ENCODE peak calls at places on chromosome 14, in ten cellular contexts. One of them, this sample, is unnamed.

GRCh38 chr14:105860615-105861580 is 334.5 kb downstream of the TMEM121 start:
- DNase-seq in lower leg skin: no peak
- DNase-seq in stimulated activated CD4-positive, alpha-beta T cell treated with anti-CD3 and anti-CD28 coated beads, Interleukin-2, amount 100 ng/mL, for 48 hours: no peak
- DNase-seq in T follicular helper cell: no peak
- DNase-seq in stimulated activated CD8-positive, alpha-beta memory T cell treated with anti-CD3 and anti-CD28 coated beads, Interleukin-4, amount 100 ng/mL, for 4 hours: no peak
- DNase-seq in T-cell: no peak
- DNase-seq in AG10803: no peak
- DNase-seq in left lung: peak
- DNase-seq in RKO: no peak
- DNase-seq in tibial nerve: peak
- DNase-seq in this sample: peak

GRCh38 chr14:20624495-20625070 is 16.9 kb downstream of the OR6S1 start:
- DNase-seq in lower leg skin: peak
- DNase-seq in stimulated activated CD4-positive, alpha-beta T cell treated with anti-CD3 and anti-CD28 coated beads, Interleukin-2, amount 100 ng/mL, for 48 hours: peak
- DNase-seq in T follicular helper cell: peak
- DNase-seq in stimulated activated CD8-positive, alpha-beta memory T cell treated with anti-CD3 and anti-CD28 coated beads, Interleukin-4, amount 100 ng/mL, for 4 hours: no peak
- DNase-seq in T-cell: peak
- DNase-seq in AG10803: peak
- DNase-seq in left lung: peak
- DNase-seq in RKO: peak
- DNase-seq in tibial nerve: no peak
- DNase-seq in this sample: no peak

GRCh38 chr14:74134484-74134883 is 49.7 kb downstream of the LIN52 start:
- DNase-seq in lower leg skin: no peak
- DNase-seq in stimulated activated CD4-positive, alpha-beta T cell treated with anti-CD3 and anti-CD28 coated beads, Interleukin-2, amount 100 ng/mL, for 48 hours: no peak
- DNase-seq in T follicular helper cell: no peak
- DNase-seq in stimulated activated CD8-positive, alpha-beta memory T cell treated with anti-CD3 and anti-CD28 coated beads, Interleukin-4, amount 100 ng/mL, for 4 hours: no peak
- DNase-seq in T-cell: no peak
- DNase-seq in AG10803: no peak
- DNase-seq in left lung: no peak
- DNase-seq in RKO: no peak
- DNase-seq in tibial nerve: no peak
- DNase-seq in this sample: no peak

GRCh38 chr14:105093426-105094192 is 28.4 kb upstream of the GPR132 start:
- DNase-seq in lower leg skin: no peak
- DNase-seq in stimulated activated CD4-positive, alpha-beta T cell treated with anti-CD3 and anti-CD28 coated beads, Interleukin-2, amount 100 ng/mL, for 48 hours: peak
- DNase-seq in T follicular helper cell: peak
- DNase-seq in stimulated activated CD8-positive, alpha-beta memory T cell treated with anti-CD3 and anti-CD28 coated beads, Interleukin-4, amount 100 ng/mL, for 4 hours: peak
- DNase-seq in T-cell: no peak
- DNase-seq in AG10803: peak
- DNase-seq in left lung: peak
- DNase-seq in RKO: peak
- DNase-seq in tibial nerve: no peak
- DNase-seq in this sample: no peak

GRCh38 chr14:94161087-94161486 is 13.0 kb upstream of the PPP4R4 start:
- DNase-seq in lower leg skin: no peak
- DNase-seq in stimulated activated CD4-positive, alpha-beta T cell treated with anti-CD3 and anti-CD28 coated beads, Interleukin-2, amount 100 ng/mL, for 48 hours: no peak
- DNase-seq in T follicular helper cell: no peak
- DNase-seq in stimulated activated CD8-positive, alpha-beta memory T cell treated with anti-CD3 and anti-CD28 coated beads, Interleukin-4, amount 100 ng/mL, for 4 hours: no peak
- DNase-seq in T-cell: no peak
- DNase-seq in AG10803: no peak
- DNase-seq in left lung: no peak
- DNase-seq in RKO: no peak
- DNase-seq in tibial nerve: no peak
- DNase-seq in this sample: no peak

GRCh38 chr14:86852530-86852929 is 1140.5 kb downstream of the GALC start:
- DNase-seq in lower leg skin: no peak
- DNase-seq in stimulated activated CD4-positive, alpha-beta T cell treated with anti-CD3 and anti-CD28 coated beads, Interleukin-2, amount 100 ng/mL, for 48 hours: no peak
- DNase-seq in T follicular helper cell: no peak
- DNase-seq in stimulated activated CD8-positive, alpha-beta memory T cell treated with anti-CD3 and anti-CD28 coated beads, Interleukin-4, amount 100 ng/mL, for 4 hours: no peak
- DNase-seq in T-cell: no peak
- DNase-seq in AG10803: no peak
- DNase-seq in left lung: no peak
- DNase-seq in RKO: no peak
- DNase-seq in tibial nerve: no peak
- DNase-seq in this sample: no peak

GRCh38 chr14:92680781-92681650 is 67.4 kb downstream of the LGMN start:
- DNase-seq in lower leg skin: peak
- DNase-seq in stimulated activated CD4-positive, alpha-beta T cell treated with anti-CD3 and anti-CD28 coated beads, Interleukin-2, amount 100 ng/mL, for 48 hours: peak
- DNase-seq in T follicular helper cell: peak
- DNase-seq in stimulated activated CD8-positive, alpha-beta memory T cell treated with anti-CD3 and anti-CD28 coated beads, Interleukin-4, amount 100 ng/mL, for 4 hours: peak
- DNase-seq in T-cell: peak
- DNase-seq in AG10803: peak
- DNase-seq in left lung: peak
- DNase-seq in RKO: peak
- DNase-seq in tibial nerve: peak
- DNase-seq in this sample: no peak

GRCh38 chr14:77470192-77470870 is 12.4 kb downstream of the AHSA1 start:
- DNase-seq in lower leg skin: no peak
- DNase-seq in stimulated activated CD4-positive, alpha-beta T cell treated with anti-CD3 and anti-CD28 coated beads, Interleukin-2, amount 100 ng/mL, for 48 hours: no peak
- DNase-seq in T follicular helper cell: no peak
- DNase-seq in stimulated activated CD8-positive, alpha-beta memory T cell treated with anti-CD3 and anti-CD28 coated beads, Interleukin-4, amount 100 ng/mL, for 4 hours: no peak
- DNase-seq in T-cell: no peak
- DNase-seq in AG10803: no peak
- DNase-seq in left lung: no peak
- DNase-seq in RKO: no peak
- DNase-seq in tibial nerve: no peak
- DNase-seq in this sample: no peak

GRCh38 chr14:29236848-29237247 is 470.3 kb downstream of the FOXG1 start:
- DNase-seq in lower leg skin: no peak
- DNase-seq in stimulated activated CD4-positive, alpha-beta T cell treated with anti-CD3 and anti-CD28 coated beads, Interleukin-2, amount 100 ng/mL, for 48 hours: no peak
- DNase-seq in T follicular helper cell: no peak
- DNase-seq in stimulated activated CD8-positive, alpha-beta memory T cell treated with anti-CD3 and anti-CD28 coated beads, Interleukin-4, amount 100 ng/mL, for 4 hours: no peak
- DNase-seq in T-cell: no peak
- DNase-seq in AG10803: peak
- DNase-seq in left lung: no peak
- DNase-seq in RKO: peak
- DNase-seq in tibial nerve: no peak
- DNase-seq in this sample: no peak